ENCODE peak calls at places on chromosomes 3 and 15, in six cellular contexts. M, L, C, B, D and K are unnamed samples.

GRCh38 chr3:119809249-119810017 is 27.5 kb downstream of the NR1I2 start:
- DNase-seq in M (no peak), L (no peak), C (no peak), B (no peak), D (no peak), K (peak)

GRCh38 chr3:78728406-78729145 is 1039.2 kb downstream of the ROBO1 start:
- DNase-seq in M (no peak), L (peak), C (no peak), B (no peak), D (peak), K (no peak)

GRCh38 chr3:144104679-144105078 is 133.1 kb downstream of the DIPK2A start:
- DNase-seq in M (no peak), L (no peak), C (no peak), B (no peak), D (no peak), K (no peak)

GRCh38 chr3:61564405-61565059 is 3.2 kb downstream of the PTPRG start:
- DNase-seq in M (no peak), L (peak), C (no peak), B (no peak), D (peak), K (peak)

GRCh38 chr3:49916686-49917085 is 12.9 kb downstream of the MON1A start:
- DNase-seq in M (no peak), L (no peak), C (no peak), B (no peak), D (no peak), K (no peak)

GRCh38 chr3:12489832-12490231 is 5.6 kb downstream of the TSEN2 start:
- DNase-seq in M (no peak), L (no peak), C (no peak), B (no peak), D (no peak), K (no peak)

GRCh38 chr3:133799794-133800585 is 5.6 kb upstream of the SRPRB start:
- DNase-seq in M (no peak), L (no peak), C (peak), B (peak), D (peak), K (no peak)

GRCh38 chr3:197795200-197795599 is 4.1 kb downstream of the LRCH3 start:
- DNase-seq in M (peak), L (peak), C (no peak), B (no peak), D (peak), K (no peak)

GRCh38 chr3:73469331-73469730 is 155.4 kb downstream of the PDZRN3 start:
- DNase-seq in M (no peak), L (no peak), C (no peak), B (no peak), D (no peak), K (no peak)

GRCh38 chr3:115713247-115713646 is 89.9 kb downstream of the GAP43 start:
- DNase-seq in M (no peak), L (no peak), C (no peak), B (no peak), D (no peak), K (no peak)

GRCh38 chr3:86845731-86846130 is 145.2 kb downstream of the VGLL3 start:
- DNase-seq in M (no peak), L (no peak), C (no peak), B (no peak), D (no peak), K (no peak)

GRCh38 chr3:100893590-100893989 is 99.6 kb downstream of the ABI3BP start:
- DNase-seq in M (no peak), L (no peak), C (no peak), B (no peak), D (peak), K (no peak)

GRCh38 chr3:186083746-186084145 is 25.1 kb downstream of the ETV5 start:
- DNase-seq in M (no peak), L (no peak), C (no peak), B (no peak), D (no peak), K (no peak)

GRCh38 chr3:108602249-108602934 is 12.9 kb downstream of the DZIP3 start:
- DNase-seq in M (no peak), L (no peak), C (no peak), B (no peak), D (no peak), K (peak)

GRCh38 chr15:84833447-84833846 is 16.3 kb downstream of the ALPK3 start:
- DNase-seq in M (no peak), L (no peak), C (no peak), B (no peak), D (peak), K (no peak)

GRCh38 chr3:5010706-5011554 is 31.7 kb downstream of the BHLHE40 start:
- DNase-seq in M (no peak), L (peak), C (peak), B (no peak), D (peak), K (no peak)

GRCh38 chr3:113287111-113287817 is 75.9 kb downstream of the BOC start:
- DNase-seq in M (no peak), L (peak), C (no peak), B (no peak), D (peak), K (no peak)

GRCh38 chr3:25120666-25121065 is 307.4 kb upstream of the RARB start:
- DNase-seq in M (no peak), L (no peak), C (no peak), B (no peak), D (no peak), K (no peak)

GRCh38 chr15:34808016-34808415 is 12.7 kb upstream of the ACTC1 start:
- DNase-seq in M (no peak), L (no peak), C (no peak), B (no peak), D (peak), K (no peak)

GRCh38 chr15:75815811-75816719 is 27.2 kb upstream of the UBE2Q2 start:
- DNase-seq in M (no peak), L (no peak), C (no peak), B (no peak), D (peak), K (no peak)

DNA sequence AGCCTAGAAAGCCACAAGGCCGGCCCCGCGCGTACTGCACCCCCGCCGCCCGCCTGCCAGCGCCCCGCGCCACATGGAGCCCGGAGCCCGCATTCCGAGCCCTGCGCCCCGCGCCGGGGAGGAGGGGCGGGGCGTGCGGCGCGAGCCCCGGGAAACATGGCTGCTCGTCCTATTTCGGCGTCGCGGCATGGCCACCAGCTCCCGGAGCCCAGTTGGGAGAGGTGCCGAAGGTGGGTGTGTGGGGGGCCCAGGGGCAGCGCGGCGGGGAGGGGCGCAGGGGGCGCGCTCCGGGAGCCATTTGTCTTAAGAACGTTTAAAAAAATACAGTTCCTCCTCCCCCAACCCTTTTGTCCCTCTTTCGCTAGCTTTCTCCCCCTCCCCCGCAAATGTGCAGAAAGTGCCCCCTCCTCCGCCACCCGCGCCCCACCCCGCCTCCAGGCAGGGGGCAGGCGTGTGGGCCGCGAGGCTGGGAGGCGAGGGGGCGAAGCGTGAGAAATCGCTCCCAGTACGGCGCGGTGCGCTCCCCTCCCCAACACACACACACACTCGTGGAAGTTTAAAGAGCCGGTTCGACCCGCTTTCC is 2.5 kb downstream of the ANP32A start:
- DNase-seq in M (no peak), L (no peak), C (peak), B (no peak), D (no peak), K (peak)
- TF ChIP-seq CTCF in M (no peak), L (no peak), C (no peak), B (no peak), D (no peak), K (no peak)

GRCh38 chr3:69423756-69424155 is 37.9 kb upstream of the FRMD4B start:
- DNase-seq in M (no peak), L (no peak), C (no peak), B (no peak), D (no peak), K (no peak)

GRCh38 chr3:69425249-69425648 is 39.4 kb upstream of the FRMD4B start:
- DNase-seq in M (no peak), L (no peak), C (peak), B (no peak), D (peak), K (peak)

GRCh38 chr3:69426291-69426690 is 40.4 kb upstream of the FRMD4B start:
- DNase-seq in M (no peak), L (no peak), C (peak), B (no peak), D (no peak), K (no peak)

GRCh38 chr3:69428657-69429255 is 42.9 kb upstream of the FRMD4B start:
- DNase-seq in M (no peak), L (no peak), C (no peak), B (no peak), D (no peak), K (no peak)

GRCh38 chr3:69426905-69427304 is 41.0 kb upstream of the FRMD4B start:
- DNase-seq in M (no peak), L (no peak), C (no peak), B (no peak), D (no peak), K (no peak)
- TF ChIP-seq CTCF in M (peak), L (peak), C (no peak), B (no peak), D (peak), K (no peak)

DNA sequence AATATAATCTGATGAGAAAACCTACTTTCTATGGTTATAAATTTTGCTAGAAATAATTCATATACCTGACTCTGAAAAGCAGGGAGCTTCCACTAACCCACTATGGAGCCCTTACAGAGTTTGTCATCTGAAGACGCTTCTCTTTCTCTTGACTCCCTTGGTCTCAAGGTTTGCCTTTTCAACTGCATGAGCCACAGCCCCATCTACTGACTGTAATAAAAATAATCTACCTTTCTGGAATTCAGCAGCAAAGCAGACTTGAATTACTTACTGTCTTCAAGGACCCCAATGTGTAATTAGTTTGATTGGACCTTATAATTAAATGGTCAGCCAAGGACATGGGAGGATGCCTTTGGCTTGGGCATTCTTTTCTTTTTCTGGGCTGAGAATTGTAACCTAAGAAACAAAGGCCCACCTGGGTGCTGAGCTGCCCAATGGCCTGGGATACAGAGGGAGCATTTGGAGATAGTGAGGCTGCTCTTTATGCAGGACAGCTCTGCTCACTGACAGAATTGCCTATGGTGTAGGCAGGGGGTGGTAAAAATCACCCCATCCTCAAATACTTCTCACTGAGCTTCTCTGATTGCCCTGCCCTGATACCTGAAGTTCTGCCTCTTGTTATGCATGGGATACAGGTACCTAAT is 178.6 kb upstream of the TRIM42 start:
- DNase-seq in M (no peak), L (no peak), C (peak), B (no peak), D (peak), K (no peak)
- TF ChIP-seq CTCF in M (peak), L (peak), C (peak), B (no peak), D (peak), K (no peak)

GRCh38 chr15:88802991-88803240 is 320 bp upstream of the ACAN start:
- DNase-seq in M (no peak), L (no peak), C (no peak), B (no peak), D (no peak), K (no peak)
- TF ChIP-seq CTCF in M (no peak), L (no peak), C (no peak), B (no peak), D (no peak), K (no peak)

GRCh38 chr15:65862682-65863081 is 6.6 kb upstream of the RAB11A start:
- DNase-seq in M (no peak), L (no peak), C (peak), B (no peak), D (peak), K (peak)

GRCh38 chr15:65857718-65858402 is 11.4 kb upstream of the RAB11A start:
- DNase-seq in M (no peak), L (no peak), C (no peak), B (no peak), D (no peak), K (peak)

GRCh38 chr15:65851981-65852380 is 17.3 kb upstream of the RAB11A start:
- DNase-seq in M (no peak), L (no peak), C (no peak), B (no peak), D (no peak), K (no peak)

DNA sequence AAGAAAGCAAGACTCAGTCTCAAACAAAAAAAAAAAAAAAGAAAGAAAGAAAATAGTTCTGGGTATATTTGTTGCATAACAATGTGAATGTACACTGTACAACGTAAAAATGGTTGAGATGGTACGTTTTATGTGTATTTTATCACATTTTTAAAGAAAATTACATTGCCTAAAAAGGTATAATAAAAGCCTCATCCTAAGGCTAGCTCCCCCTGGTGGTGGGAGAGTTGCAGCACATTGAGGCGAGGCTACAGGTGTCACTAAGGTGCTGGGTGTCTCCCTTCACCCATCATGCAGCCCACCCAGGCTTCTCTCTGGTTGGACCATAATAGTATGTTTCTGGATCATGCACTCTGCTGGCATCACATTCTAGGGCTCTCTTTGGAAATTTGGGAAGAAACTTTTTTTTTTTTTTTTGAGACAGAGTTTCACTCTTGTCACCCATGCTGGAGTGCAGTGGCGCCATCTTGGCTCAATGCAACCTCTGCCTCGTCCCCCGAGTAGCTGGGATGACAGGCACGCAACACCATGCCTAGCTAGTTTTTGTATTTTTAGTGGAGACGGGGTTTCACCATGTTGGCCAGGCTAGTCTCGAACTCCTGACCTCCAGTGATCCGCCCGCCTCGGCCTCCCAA is 12.4 kb upstream of the RAB11A start:
- DNase-seq in M (no peak), L (no peak), C (peak), B (no peak), D (peak), K (peak)
- TF ChIP-seq CTCF in M (peak), L (peak), C (peak), B (peak), D (peak), K (peak)

GRCh38 chr3:52524752-52525661 is 8.7 kb downstream of the NT5DC2 start:
- DNase-seq in M (no peak), L (no peak), C (no peak), B (no peak), D (peak), K (no peak)

GRCh38 chr3:52526151-52526561 is 7.5 kb downstream of the NT5DC2 start:
- DNase-seq in M (no peak), L (no peak), C (no peak), B (no peak), D (peak), K (no peak)

GRCh38 chr3:52527039-52527731 is 6.5 kb downstream of the NT5DC2 start:
- DNase-seq in M (no peak), L (no peak), C (no peak), B (no peak), D (no peak), K (no peak)

GRCh38 chr3:52524258-52524751 is 9.4 kb downstream of the NT5DC2 start:
- DNase-seq in M (no peak), L (no peak), C (no peak), B (no peak), D (no peak), K (no peak)

GRCh38 chr3:52525666-52526065 is 8.0 kb downstream of the NT5DC2 start:
- DNase-seq in M (no peak), L (no peak), C (no peak), B (no peak), D (no peak), K (no peak)
- TF ChIP-seq CTCF in M (no peak), L (no peak), C (no peak), B (no peak), D (no peak), K (no peak)

DNA sequence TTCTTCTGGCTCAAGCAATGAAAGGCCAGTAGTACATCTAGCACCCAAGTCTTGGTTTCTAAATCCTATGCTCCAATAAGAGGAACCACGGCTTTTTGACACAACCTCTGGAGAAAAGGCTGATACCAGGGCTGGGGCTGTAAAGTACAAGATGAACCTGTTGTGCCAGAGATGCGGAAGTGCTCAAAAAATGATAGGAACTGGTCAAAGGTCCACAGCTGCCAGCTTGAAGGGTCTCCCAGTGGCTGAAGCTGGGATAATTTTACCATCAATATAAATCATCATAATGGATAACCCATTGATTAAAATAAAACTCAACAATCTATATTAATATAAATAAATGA is 562 bp upstream of the NCEH1 start:
- DNase-seq in M (no peak), L (no peak), C (peak), B (peak), D (no peak), K (no peak)
- TF ChIP-seq CTCF in M (no peak), L (no peak), C (no peak), B (no peak), D (no peak), K (no peak)

GRCh38 chr15:30941520-30941919 is 37.8 kb downstream of the FAN1 start:
- DNase-seq in M (no peak), L (no peak), C (no peak), B (no peak), D (no peak), K (no peak)
- TF ChIP-seq CTCF in M (no peak), L (no peak), C (no peak), B (no peak), D (no peak), K (no peak)